ENCODE peak calls at places on chromosomes 4 and X, in ten cellular contexts. One of them, this sample, is unnamed.

GRCh38 chr4:52957791-52958190 is 95.7 kb downstream of the RASL11B start:
- DNase-seq in stimulated activated CD4-positive, alpha-beta T cell treated with anti-CD3 and anti-CD28 coated beads, Interleukin-4, amount 100 ng/mL, for 24 hours: no peak
- DNase-seq in LoVo: no peak
- DNase-seq in EL: no peak
- DNase-seq in NCI-H460: no peak
- DNase-seq in NCI-H2107: no peak
- DNase-seq in stimulated activated CD8-positive, alpha-beta memory T cell treated with anti-CD3 and anti-CD28 coated beads, Interleukin-15, amount 100 ng/mL, for 1 hour: no peak
- DNase-seq in activated CD4-positive, CD25-positive, alpha-beta regulatory T cell treated with anti-CD3 and anti-CD28 coated beads, Interleukin-2, amount 50 U/mL, for 16 hours: no peak
- DNase-seq in astrocyte: no peak
- DNase-seq in coronary artery: no peak
- DNase-seq in this sample: peak

GRCh38 chr4:88957570-88957969 is 99.4 kb downstream of the FAM13A start:
- DNase-seq in stimulated activated CD4-positive, alpha-beta T cell treated with anti-CD3 and anti-CD28 coated beads, Interleukin-4, amount 100 ng/mL, for 24 hours: no peak
- DNase-seq in LoVo: no peak
- DNase-seq in EL: no peak
- DNase-seq in NCI-H460: no peak
- DNase-seq in NCI-H2107: no peak
- DNase-seq in stimulated activated CD8-positive, alpha-beta memory T cell treated with anti-CD3 and anti-CD28 coated beads, Interleukin-15, amount 100 ng/mL, for 1 hour: no peak
- DNase-seq in activated CD4-positive, CD25-positive, alpha-beta regulatory T cell treated with anti-CD3 and anti-CD28 coated beads, Interleukin-2, amount 50 U/mL, for 16 hours: no peak
- DNase-seq in astrocyte: no peak
- DNase-seq in coronary artery: no peak
- DNase-seq in this sample: no peak

GRCh38 chr4:165079476-165079875 is 25.8 kb downstream of the TRIM75 start:
- DNase-seq in stimulated activated CD4-positive, alpha-beta T cell treated with anti-CD3 and anti-CD28 coated beads, Interleukin-4, amount 100 ng/mL, for 24 hours: no peak
- DNase-seq in LoVo: no peak
- DNase-seq in EL: no peak
- DNase-seq in NCI-H460: no peak
- DNase-seq in NCI-H2107: peak
- DNase-seq in stimulated activated CD8-positive, alpha-beta memory T cell treated with anti-CD3 and anti-CD28 coated beads, Interleukin-15, amount 100 ng/mL, for 1 hour: no peak
- DNase-seq in activated CD4-positive, CD25-positive, alpha-beta regulatory T cell treated with anti-CD3 and anti-CD28 coated beads, Interleukin-2, amount 50 U/mL, for 16 hours: no peak
- DNase-seq in astrocyte: peak
- DNase-seq in coronary artery: no peak
- DNase-seq in this sample: peak

GRCh38 chrX:103586659-103587058 is 1.3 kb downstream of the TCEAL4 start:
- DNase-seq in stimulated activated CD4-positive, alpha-beta T cell treated with anti-CD3 and anti-CD28 coated beads, Interleukin-4, amount 100 ng/mL, for 24 hours: no peak
- DNase-seq in LoVo: no peak
- DNase-seq in EL: no peak
- DNase-seq in NCI-H460: no peak
- DNase-seq in NCI-H2107: no peak
- DNase-seq in stimulated activated CD8-positive, alpha-beta memory T cell treated with anti-CD3 and anti-CD28 coated beads, Interleukin-15, amount 100 ng/mL, for 1 hour: no peak
- DNase-seq in activated CD4-positive, CD25-positive, alpha-beta regulatory T cell treated with anti-CD3 and anti-CD28 coated beads, Interleukin-2, amount 50 U/mL, for 16 hours: no peak
- DNase-seq in astrocyte: no peak
- DNase-seq in coronary artery: no peak
- DNase-seq in this sample: no peak

GRCh38 chr4:69781458-69782418 is 21.3 kb upstream of the SULT1B1 start:
- DNase-seq in stimulated activated CD4-positive, alpha-beta T cell treated with anti-CD3 and anti-CD28 coated beads, Interleukin-4, amount 100 ng/mL, for 24 hours: no peak
- DNase-seq in LoVo: no peak
- DNase-seq in EL: no peak
- DNase-seq in NCI-H460: no peak
- DNase-seq in NCI-H2107: no peak
- DNase-seq in stimulated activated CD8-positive, alpha-beta memory T cell treated with anti-CD3 and anti-CD28 coated beads, Interleukin-15, amount 100 ng/mL, for 1 hour: no peak
- DNase-seq in activated CD4-positive, CD25-positive, alpha-beta regulatory T cell treated with anti-CD3 and anti-CD28 coated beads, Interleukin-2, amount 50 U/mL, for 16 hours: no peak
- DNase-seq in astrocyte: no peak
- DNase-seq in coronary artery: no peak
- DNase-seq in this sample: no peak

GRCh38 chrX:135484636-135485289 is 35.7 kb upstream of the INTS6L start:
- DNase-seq in stimulated activated CD4-positive, alpha-beta T cell treated with anti-CD3 and anti-CD28 coated beads, Interleukin-4, amount 100 ng/mL, for 24 hours: peak
- DNase-seq in LoVo: peak
- DNase-seq in EL: peak
- DNase-seq in NCI-H460: peak
- DNase-seq in NCI-H2107: no peak
- DNase-seq in stimulated activated CD8-positive, alpha-beta memory T cell treated with anti-CD3 and anti-CD28 coated beads, Interleukin-15, amount 100 ng/mL, for 1 hour: no peak
- DNase-seq in activated CD4-positive, CD25-positive, alpha-beta regulatory T cell treated with anti-CD3 and anti-CD28 coated beads, Interleukin-2, amount 50 U/mL, for 16 hours: no peak
- DNase-seq in astrocyte: peak
- DNase-seq in coronary artery: no peak
- DNase-seq in this sample: peak

GRCh38 chrX:21972046-21972445 is 31.5 kb downstream of the SMS start:
- DNase-seq in stimulated activated CD4-positive, alpha-beta T cell treated with anti-CD3 and anti-CD28 coated beads, Interleukin-4, amount 100 ng/mL, for 24 hours: no peak
- DNase-seq in LoVo: no peak
- DNase-seq in EL: no peak
- DNase-seq in NCI-H460: no peak
- DNase-seq in NCI-H2107: no peak
- DNase-seq in stimulated activated CD8-positive, alpha-beta memory T cell treated with anti-CD3 and anti-CD28 coated beads, Interleukin-15, amount 100 ng/mL, for 1 hour: no peak
- DNase-seq in activated CD4-positive, CD25-positive, alpha-beta regulatory T cell treated with anti-CD3 and anti-CD28 coated beads, Interleukin-2, amount 50 U/mL, for 16 hours: no peak
- DNase-seq in astrocyte: no peak
- DNase-seq in coronary artery: no peak
- DNase-seq in this sample: no peak

GRCh38 chr4:76238236-76238635 is 13.3 kb upstream of the FAM47E start:
- DNase-seq in stimulated activated CD4-positive, alpha-beta T cell treated with anti-CD3 and anti-CD28 coated beads, Interleukin-4, amount 100 ng/mL, for 24 hours: no peak
- DNase-seq in LoVo: no peak
- DNase-seq in EL: no peak
- DNase-seq in NCI-H460: no peak
- DNase-seq in NCI-H2107: no peak
- DNase-seq in stimulated activated CD8-positive, alpha-beta memory T cell treated with anti-CD3 and anti-CD28 coated beads, Interleukin-15, amount 100 ng/mL, for 1 hour: no peak
- DNase-seq in activated CD4-positive, CD25-positive, alpha-beta regulatory T cell treated with anti-CD3 and anti-CD28 coated beads, Interleukin-2, amount 50 U/mL, for 16 hours: no peak
- DNase-seq in astrocyte: no peak
- DNase-seq in coronary artery: no peak
- DNase-seq in this sample: no peak

GRCh38 chr4:99642725-99643489 is 14.7 kb downstream of the C4orf54 start:
- DNase-seq in stimulated activated CD4-positive, alpha-beta T cell treated with anti-CD3 and anti-CD28 coated beads, Interleukin-4, amount 100 ng/mL, for 24 hours: no peak
- DNase-seq in LoVo: no peak
- DNase-seq in EL: no peak
- DNase-seq in NCI-H460: no peak
- DNase-seq in NCI-H2107: no peak
- DNase-seq in stimulated activated CD8-positive, alpha-beta memory T cell treated with anti-CD3 and anti-CD28 coated beads, Interleukin-15, amount 100 ng/mL, for 1 hour: no peak
- DNase-seq in activated CD4-positive, CD25-positive, alpha-beta regulatory T cell treated with anti-CD3 and anti-CD28 coated beads, Interleukin-2, amount 50 U/mL, for 16 hours: no peak
- DNase-seq in astrocyte: no peak
- DNase-seq in coronary artery: peak
- DNase-seq in this sample: no peak

GRCh38 chr4:58961283-58961682 is 1851.1 kb upstream of the IGFBP7 start:
- DNase-seq in stimulated activated CD4-positive, alpha-beta T cell treated with anti-CD3 and anti-CD28 coated beads, Interleukin-4, amount 100 ng/mL, for 24 hours: no peak
- DNase-seq in LoVo: no peak
- DNase-seq in EL: no peak
- DNase-seq in NCI-H460: no peak
- DNase-seq in NCI-H2107: no peak
- DNase-seq in stimulated activated CD8-positive, alpha-beta memory T cell treated with anti-CD3 and anti-CD28 coated beads, Interleukin-15, amount 100 ng/mL, for 1 hour: no peak
- DNase-seq in activated CD4-positive, CD25-positive, alpha-beta regulatory T cell treated with anti-CD3 and anti-CD28 coated beads, Interleukin-2, amount 50 U/mL, for 16 hours: no peak
- DNase-seq in astrocyte: no peak
- DNase-seq in coronary artery: no peak
- DNase-seq in this sample: no peak

This sample was measured in IMR-90.